ENCODE peak calls at places on chromosomes 1 and 21, in ten cellular contexts. F, W, Y, G, R, J, H, Z, K and Q are unnamed samples.
A peak's percentile ranks its signal among the peaks of the same experiment; 100 is the strongest.

GRCh38 chr1:43650306-43650941 is 475 bp downstream of the KDM4A start:
- DNase-seq in F (peak; percentile 96), W (peak; percentile 93), Y (peak; percentile 97), G (peak; percentile 95), R (peak; percentile 98), J (peak; percentile 82), H (peak; percentile 99), Z (peak; percentile 92), K (peak; percentile 95), Q (peak; percentile 92)

GRCh38 chr1:18632711-18633427 is 2.2 kb downstream of the PAX7 start:
- DNase-seq in F (peak; percentile 85), W (no peak), Y (peak; percentile 81), G (no peak), R (no peak), J (no peak), H (peak; percentile 61), Z (no peak), K (no peak), Q (no peak)

GRCh38 chr1:205678286-205679111 is 1.8 kb downstream of the SLC45A3 start:
- DNase-seq in F (no peak), W (no peak), Y (no peak), G (no peak), R (peak; percentile 39), J (no peak), H (no peak), Z (no peak), K (no peak), Q (no peak)

GRCh38 chr1:243495442-243496172 is 239.8 kb downstream of the SDCCAG8 start:
- DNase-seq in F (no peak), W (no peak), Y (no peak), G (no peak), R (peak; percentile 68), J (no peak), H (no peak), Z (no peak), K (no peak), Q (no peak)

GRCh38 chr1:193472430-193472829 is 286.0 kb upstream of the B3GALT2 start:
- DNase-seq in F (no peak), W (no peak), Y (no peak), G (no peak), R (no peak), J (no peak), H (no peak), Z (no peak), K (no peak), Q (no peak)

GRCh38 chr1:227225715-227226346 is 92.5 kb downstream of the CDC42BPA start:
- DNase-seq in F (no peak), W (no peak), Y (no peak), G (no peak), R (peak; percentile 91), J (no peak), H (no peak), Z (peak; percentile 90), K (no peak), Q (no peak)

GRCh38 chr1:42035205-42035829 is 116.6 kb upstream of the HIVEP3 start:
- DNase-seq in F (peak; percentile 66), W (peak; percentile 63), Y (peak; percentile 75), G (peak; percentile 40), R (peak; percentile 77), J (no peak), H (peak; percentile 83), Z (peak; percentile 46), K (peak; percentile 63), Q (no peak)

GRCh38 chr1:18249691-18250090 is 142.1 kb downstream of the IGSF21 start:
- DNase-seq in F (no peak), W (no peak), Y (no peak), G (no peak), R (no peak), J (no peak), H (no peak), Z (no peak), K (no peak), Q (no peak)

DNA sequence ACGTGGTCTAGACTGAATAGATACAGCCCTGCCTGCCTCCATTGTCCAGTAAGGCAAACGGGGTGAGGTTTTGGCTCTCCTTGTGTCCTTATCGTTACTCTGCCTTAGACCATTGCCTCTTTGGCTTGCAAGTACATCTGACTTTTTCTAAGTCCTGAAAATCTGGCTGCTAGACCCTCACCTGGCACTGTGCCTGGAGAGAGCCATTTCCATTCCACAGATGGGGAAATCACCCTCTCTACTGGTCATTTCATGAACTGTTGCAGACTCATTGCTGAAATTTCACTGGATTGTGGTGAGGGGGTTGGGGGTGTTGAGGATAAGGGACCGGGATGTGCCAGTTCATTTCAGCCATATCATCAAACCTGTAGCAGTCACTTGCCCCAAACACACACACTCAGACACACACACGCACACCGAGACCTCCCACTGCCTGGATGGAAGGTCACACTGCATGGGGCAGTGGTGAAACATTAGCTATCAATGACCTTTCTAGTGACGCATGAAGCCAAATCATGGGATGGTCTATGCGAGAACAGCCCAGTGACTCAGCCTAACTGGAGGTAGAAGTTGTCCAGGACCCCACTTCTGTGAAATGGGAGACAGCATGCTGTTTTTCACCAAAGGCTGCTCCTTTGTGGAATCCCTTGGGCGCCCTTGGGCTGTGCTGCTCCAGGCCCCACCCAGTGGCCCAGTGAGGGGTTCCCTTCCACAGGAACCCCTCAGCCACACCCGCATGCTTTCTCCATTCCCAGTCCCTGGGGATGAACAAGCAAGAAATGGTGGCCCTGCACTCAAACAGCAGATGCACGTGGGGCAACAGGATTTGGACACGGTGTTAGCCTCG is 34.9 kb upstream of the VASH2 start:
- DNase-seq in F (no peak), W (no peak), Y (peak; percentile 67), G (no peak), R (no peak), J (no peak), H (peak; percentile 83), Z (no peak), K (peak; percentile 23), Q (no peak)
- TF ChIP-seq CTCF in F (no peak), W (no peak), Y (peak; percentile 45), G (no peak), R (peak; percentile 10), J (no peak), H (peak; percentile 69), Z (peak; percentile 20), K (no peak), Q (no peak)

GRCh38 chr1:229536982-229537381 is 21.5 kb downstream of the ABCB10 start:
- DNase-seq in F (no peak), W (no peak), Y (no peak), G (no peak), R (no peak), J (no peak), H (peak; percentile 12), Z (no peak), K (no peak), Q (no peak)

GRCh38 chr1:229537894-229538293 is 20.6 kb downstream of the ABCB10 start:
- DNase-seq in F (no peak), W (no peak), Y (no peak), G (no peak), R (no peak), J (no peak), H (no peak), Z (no peak), K (no peak), Q (no peak)

GRCh38 chr1:229544587-229544986 is 13.9 kb downstream of the ABCB10 start:
- DNase-seq in F (no peak), W (no peak), Y (no peak), G (no peak), R (no peak), J (no peak), H (no peak), Z (no peak), K (no peak), Q (no peak)

GRCh38 chr1:229538945-229539344 is 19.6 kb downstream of the ABCB10 start:
- DNase-seq in F (no peak), W (no peak), Y (no peak), G (no peak), R (no peak), J (no peak), H (no peak), Z (no peak), K (no peak), Q (no peak)

GRCh38 chr1:229539868-229540506 is 18.5 kb downstream of the ABCB10 start:
- DNase-seq in F (no peak), W (no peak), Y (no peak), G (no peak), R (no peak), J (no peak), H (no peak), Z (no peak), K (no peak), Q (no peak)
- TF ChIP-seq CTCF in F (no peak), W (no peak), Y (no peak), G (no peak), R (no peak), J (no peak), H (no peak), Z (no peak), K (no peak), Q (no peak)

GRCh38 chr21:26962516-26963305 is 4.2 kb downstream of the ADAMTS5 start:
- DNase-seq in F (no peak), W (no peak), Y (no peak), G (no peak), R (peak; percentile 46), J (no peak), H (no peak), Z (no peak), K (no peak), Q (no peak)

GRCh38 chr21:26965567-26966359 is 1.1 kb downstream of the ADAMTS5 start:
- DNase-seq in F (peak; percentile 47), W (no peak), Y (peak; percentile 83), G (peak; percentile 20), R (peak; percentile 80), J (no peak), H (peak; percentile 89), Z (no peak), K (peak; percentile 25), Q (peak; percentile 24)

GRCh38 chr21:26965091-26965566 is 1.8 kb downstream of the ADAMTS5 start:
- DNase-seq in F (no peak), W (no peak), Y (no peak), G (peak; percentile 55), R (peak; percentile 29), J (no peak), H (no peak), Z (no peak), K (no peak), Q (no peak)

GRCh38 chr21:26966360-26966977 is 419 bp downstream of the ADAMTS5 start:
- DNase-seq in F (peak; percentile 40), W (no peak), Y (peak; percentile 81), G (peak; percentile 22), R (peak; percentile 58), J (no peak), H (peak; percentile 50), Z (no peak), K (no peak), Q (no peak)

DNA sequence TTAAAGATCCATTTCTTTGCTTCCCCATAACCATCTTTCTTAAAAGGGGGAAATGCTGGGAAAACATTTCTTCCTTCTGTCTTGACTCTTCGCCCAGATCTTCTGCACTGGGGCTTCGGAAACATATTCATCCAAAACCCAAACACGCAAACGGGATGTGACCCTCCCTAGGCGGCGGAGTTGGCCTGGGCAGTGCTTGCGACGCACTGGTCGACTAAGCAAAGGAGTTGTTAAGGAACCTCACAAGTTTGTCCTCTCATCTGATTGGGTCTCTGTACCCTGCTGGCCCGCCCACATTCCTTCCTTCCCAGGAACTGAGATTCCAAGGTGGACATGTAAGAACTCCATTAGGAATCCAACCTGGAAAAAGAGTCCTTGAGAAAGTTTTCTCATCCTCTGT is 2.5 kb downstream of the ADAMTS5 start:
- DNase-seq in F (no peak), W (no peak), Y (peak; percentile 84), G (peak; percentile 89), R (peak; percentile 82), J (no peak), H (peak; percentile 74), Z (no peak), K (no peak), Q (no peak)
- TF ChIP-seq CTCF in F (no peak), W (no peak), Y (no peak), G (no peak), R (no peak), J (no peak), H (no peak), Z (no peak), K (no peak), Q (no peak)

DNA sequence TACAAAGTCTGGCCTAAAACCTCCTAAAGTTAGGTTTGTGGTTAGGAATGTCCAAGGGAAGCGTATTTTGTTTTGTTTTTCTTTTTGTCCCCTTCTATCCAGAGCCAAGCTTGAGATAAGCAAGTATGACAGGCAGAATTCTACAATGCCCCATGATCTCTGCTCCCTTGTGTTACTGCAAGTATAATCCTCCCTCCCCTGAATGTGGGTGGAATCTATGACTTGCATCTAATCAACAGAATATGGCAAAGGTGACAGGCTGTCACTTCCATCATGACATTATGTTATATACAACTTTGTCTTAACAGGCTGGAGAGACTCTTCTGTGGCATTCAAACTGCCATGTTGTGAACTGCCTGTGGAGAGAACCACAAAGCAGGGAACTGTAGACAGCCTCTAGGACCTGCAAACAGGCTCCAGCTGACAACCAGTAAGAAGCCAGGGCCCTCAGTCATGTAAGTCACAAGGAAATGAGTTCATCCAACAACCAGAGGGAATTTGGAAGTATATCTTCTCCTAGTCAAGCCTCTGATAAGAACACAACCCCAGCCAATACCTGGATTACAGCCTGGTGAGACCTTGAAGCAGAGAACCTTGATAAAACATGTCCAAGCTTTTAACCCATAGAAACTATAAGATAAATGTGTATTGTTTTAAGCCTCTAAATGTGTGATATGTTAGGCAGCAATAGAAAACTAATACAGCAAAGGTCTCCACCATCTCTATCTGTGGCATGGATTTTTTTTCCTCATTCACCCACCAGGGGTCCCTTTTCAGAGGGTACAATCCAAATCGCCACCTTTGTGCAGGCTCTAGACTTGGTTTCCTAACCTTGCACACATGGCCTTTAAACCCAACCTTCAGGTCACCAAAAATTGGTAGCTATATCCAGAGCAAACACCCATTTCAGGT is 5.7 kb upstream of the C1orf162 start:
- DNase-seq in F (no peak), W (no peak), Y (no peak), G (no peak), R (no peak), J (no peak), H (no peak), Z (no peak), K (no peak), Q (no peak)
- TF ChIP-seq CTCF in F (no peak), W (no peak), Y (no peak), G (no peak), R (no peak), J (no peak), H (peak; percentile 17), Z (no peak), K (no peak), Q (no peak)